ENCODE peak calls at places on chromosome 21, in eight cellular contexts. One of them, this sample, is unnamed.

GRCh38 chr21:40102682-40103081 is 235.4 kb downstream of the PCP4 start:
- DNase-seq in NCI-H1417 treated with DMSO at 0.1 percent for 48 hours: no peak
- DNase-seq in LoVo: no peak
- DNase-seq in Peyer's patch: no peak
- DNase-seq in NCI-H774: no peak
- DNase-seq in cardiac fibroblast: no peak
- DNase-seq in activated T-helper 9 cell treated with anti-CD3 and anti-CD28 coated beads, Interleukin-2, amount 50 U/mL, for 16 hours: no peak
- DNase-seq in activated CD4-positive, alpha-beta T cell treated with anti-CD3 and anti-CD28 coated beads for 36 hours: no peak
- DNase-seq in this sample: no peak

GRCh38 chr21:45894107-45894810 is 87.3 kb upstream of the COL6A1 start:
- DNase-seq in NCI-H1417 treated with DMSO at 0.1 percent for 48 hours: no peak
- DNase-seq in LoVo: no peak
- DNase-seq in Peyer's patch: no peak
- DNase-seq in NCI-H774: no peak
- DNase-seq in cardiac fibroblast: peak
- DNase-seq in activated T-helper 9 cell treated with anti-CD3 and anti-CD28 coated beads, Interleukin-2, amount 50 U/mL, for 16 hours: no peak
- DNase-seq in activated CD4-positive, alpha-beta T cell treated with anti-CD3 and anti-CD28 coated beads for 36 hours: no peak
- DNase-seq in this sample: no peak

GRCh38 chr21:45294509-45295291 is 7.0 kb upstream of the POFUT2 start:
- DNase-seq in NCI-H1417 treated with DMSO at 0.1 percent for 48 hours: no peak
- DNase-seq in LoVo: no peak
- DNase-seq in Peyer's patch: peak
- DNase-seq in NCI-H774: no peak
- DNase-seq in cardiac fibroblast: peak
- DNase-seq in activated T-helper 9 cell treated with anti-CD3 and anti-CD28 coated beads, Interleukin-2, amount 50 U/mL, for 16 hours: no peak
- DNase-seq in activated CD4-positive, alpha-beta T cell treated with anti-CD3 and anti-CD28 coated beads for 36 hours: peak
- DNase-seq in this sample: no peak

GRCh38 chr21:29245104-29245643 is 53.5 kb upstream of the BACH1 start:
- DNase-seq in NCI-H1417 treated with DMSO at 0.1 percent for 48 hours: no peak
- DNase-seq in LoVo: no peak
- DNase-seq in Peyer's patch: no peak
- DNase-seq in NCI-H774: peak
- DNase-seq in cardiac fibroblast: no peak
- DNase-seq in activated T-helper 9 cell treated with anti-CD3 and anti-CD28 coated beads, Interleukin-2, amount 50 U/mL, for 16 hours: no peak
- DNase-seq in activated CD4-positive, alpha-beta T cell treated with anti-CD3 and anti-CD28 coated beads for 36 hours: peak
- DNase-seq in this sample: no peak

GRCh38 chr21:44477131-44477530 is 21.8 kb downstream of the LRRC3 start:
- DNase-seq in NCI-H1417 treated with DMSO at 0.1 percent for 48 hours: peak
- DNase-seq in LoVo: no peak
- DNase-seq in Peyer's patch: no peak
- DNase-seq in NCI-H774: no peak
- DNase-seq in cardiac fibroblast: no peak
- DNase-seq in activated T-helper 9 cell treated with anti-CD3 and anti-CD28 coated beads, Interleukin-2, amount 50 U/mL, for 16 hours: no peak
- DNase-seq in activated CD4-positive, alpha-beta T cell treated with anti-CD3 and anti-CD28 coated beads for 36 hours: no peak
- DNase-seq in this sample: no peak

GRCh38 chr21:29645666-29646553 is 293.9 kb downstream of the GRIK1 start:
- DNase-seq in NCI-H1417 treated with DMSO at 0.1 percent for 48 hours: no peak
- DNase-seq in LoVo: no peak
- DNase-seq in Peyer's patch: no peak
- DNase-seq in NCI-H774: no peak
- DNase-seq in cardiac fibroblast: no peak
- DNase-seq in activated T-helper 9 cell treated with anti-CD3 and anti-CD28 coated beads, Interleukin-2, amount 50 U/mL, for 16 hours: no peak
- DNase-seq in activated CD4-positive, alpha-beta T cell treated with anti-CD3 and anti-CD28 coated beads for 36 hours: no peak
- DNase-seq in this sample: no peak

GRCh38 chr21:26952274-26953066 is 14.4 kb downstream of the ADAMTS5 start:
- DNase-seq in NCI-H1417 treated with DMSO at 0.1 percent for 48 hours: no peak
- DNase-seq in LoVo: no peak
- DNase-seq in Peyer's patch: no peak
- DNase-seq in NCI-H774: no peak
- DNase-seq in cardiac fibroblast: no peak
- DNase-seq in activated T-helper 9 cell treated with anti-CD3 and anti-CD28 coated beads, Interleukin-2, amount 50 U/mL, for 16 hours: no peak
- DNase-seq in activated CD4-positive, alpha-beta T cell treated with anti-CD3 and anti-CD28 coated beads for 36 hours: no peak
- DNase-seq in this sample: no peak

GRCh38 chr21:36926989-36927695 is 39.3 kb downstream of the HLCS start:
- DNase-seq in NCI-H1417 treated with DMSO at 0.1 percent for 48 hours: peak
- DNase-seq in LoVo: no peak
- DNase-seq in Peyer's patch: no peak
- DNase-seq in NCI-H774: peak
- DNase-seq in cardiac fibroblast: no peak
- DNase-seq in activated T-helper 9 cell treated with anti-CD3 and anti-CD28 coated beads, Interleukin-2, amount 50 U/mL, for 16 hours: no peak
- DNase-seq in activated CD4-positive, alpha-beta T cell treated with anti-CD3 and anti-CD28 coated beads for 36 hours: no peak
- DNase-seq in this sample: no peak

GRCh38 chr21:29300547-29301138 is 1.9 kb downstream of the BACH1 start:
- DNase-seq in NCI-H1417 treated with DMSO at 0.1 percent for 48 hours: no peak
- DNase-seq in LoVo: no peak
- DNase-seq in Peyer's patch: no peak
- DNase-seq in NCI-H774: no peak
- DNase-seq in cardiac fibroblast: peak
- DNase-seq in activated T-helper 9 cell treated with anti-CD3 and anti-CD28 coated beads, Interleukin-2, amount 50 U/mL, for 16 hours: no peak
- DNase-seq in activated CD4-positive, alpha-beta T cell treated with anti-CD3 and anti-CD28 coated beads for 36 hours: no peak
- DNase-seq in this sample: no peak

GRCh38 chr21:45959779-45960390 is 21.7 kb upstream of the COL6A1 start:
- DNase-seq in NCI-H1417 treated with DMSO at 0.1 percent for 48 hours: no peak
- DNase-seq in LoVo: no peak
- DNase-seq in Peyer's patch: no peak
- DNase-seq in NCI-H774: no peak
- DNase-seq in cardiac fibroblast: no peak
- DNase-seq in activated T-helper 9 cell treated with anti-CD3 and anti-CD28 coated beads, Interleukin-2, amount 50 U/mL, for 16 hours: no peak
- DNase-seq in activated CD4-positive, alpha-beta T cell treated with anti-CD3 and anti-CD28 coated beads for 36 hours: no peak
- DNase-seq in this sample: no peak

GRCh38 chr21:35014302-35015044 is 34.6 kb downstream of the RUNX1 start:
- DNase-seq in NCI-H1417 treated with DMSO at 0.1 percent for 48 hours: no peak
- DNase-seq in LoVo: no peak
- DNase-seq in Peyer's patch: no peak
- DNase-seq in NCI-H774: no peak
- DNase-seq in cardiac fibroblast: no peak
- DNase-seq in activated T-helper 9 cell treated with anti-CD3 and anti-CD28 coated beads, Interleukin-2, amount 50 U/mL, for 16 hours: no peak
- DNase-seq in activated CD4-positive, alpha-beta T cell treated with anti-CD3 and anti-CD28 coated beads for 36 hours: no peak
- DNase-seq in this sample: no peak

GRCh38 chr21:29145837-29146453 is 15.5 kb downstream of the MAP3K7CL start:
- DNase-seq in NCI-H1417 treated with DMSO at 0.1 percent for 48 hours: no peak
- DNase-seq in LoVo: no peak
- DNase-seq in Peyer's patch: no peak
- DNase-seq in NCI-H774: no peak
- DNase-seq in cardiac fibroblast: no peak
- DNase-seq in activated T-helper 9 cell treated with anti-CD3 and anti-CD28 coated beads, Interleukin-2, amount 50 U/mL, for 16 hours: no peak
- DNase-seq in activated CD4-positive, alpha-beta T cell treated with anti-CD3 and anti-CD28 coated beads for 36 hours: no peak
- DNase-seq in this sample: no peak

GRCh38 chr21:37710555-37711293 is 205.5 kb downstream of the KCNJ6 start:
- DNase-seq in NCI-H1417 treated with DMSO at 0.1 percent for 48 hours: peak
- DNase-seq in LoVo: no peak
- DNase-seq in Peyer's patch: no peak
- DNase-seq in NCI-H774: no peak
- DNase-seq in cardiac fibroblast: peak
- DNase-seq in activated T-helper 9 cell treated with anti-CD3 and anti-CD28 coated beads, Interleukin-2, amount 50 U/mL, for 16 hours: no peak
- DNase-seq in activated CD4-positive, alpha-beta T cell treated with anti-CD3 and anti-CD28 coated beads for 36 hours: no peak
- DNase-seq in this sample: no peak

GRCh38 chr21:45551316-45551715 is 9.1 kb upstream of the SLC19A1 start:
- DNase-seq in NCI-H1417 treated with DMSO at 0.1 percent for 48 hours: no peak
- DNase-seq in LoVo: peak
- DNase-seq in Peyer's patch: peak
- DNase-seq in NCI-H774: peak
- DNase-seq in cardiac fibroblast: peak
- DNase-seq in activated T-helper 9 cell treated with anti-CD3 and anti-CD28 coated beads, Interleukin-2, amount 50 U/mL, for 16 hours: no peak
- DNase-seq in activated CD4-positive, alpha-beta T cell treated with anti-CD3 and anti-CD28 coated beads for 36 hours: peak
- DNase-seq in this sample: no peak

This sample was measured in CMK.